ENCODE peak calls at places on chromosomes 13 and 19, in six cellular contexts. I is H1, H is GM12878, X is K562, R is GM12891, G is HepG2. J is an unnamed sample.

GRCh38 chr19:33413868-33414666 is 40.6 kb downstream of the CEBPG start:
- DNase-seq in G (no peak), X (no peak), I (no peak), H (no peak), R (no peak), J (no peak)

GRCh38 chr13:101545521-101545920 is 93.0 kb downstream of the ITGBL1 start:
- DNase-seq in G (no peak), R (no peak), H (no peak), I (no peak), X (no peak), J (no peak)

GRCh38 chr19:53422551-53422950 is 9.2 kb upstream of the ZNF761 start:
- DNase-seq in I (no peak), R (no peak), X (no peak), H (no peak), G (no peak), J (no peak)

GRCh38 chr13:80022146-80022545 is 318.8 kb downstream of the SPRY2 start:
- DNase-seq in R (no peak), X (no peak), G (no peak), H (no peak), I (no peak), J (no peak)

GRCh38 chr19:55085923-55086715 is 10.4 kb downstream of the EPS8L1 start:
- DNase-seq in H (no peak), R (no peak), G (no peak), I (peak; percentile 69), X (no peak), J (no peak)

GRCh38 chr19:10850631-10851030 is 2.4 kb downstream of the C19orf38 start:
- DNase-seq in R (no peak), I (no peak), H (no peak), X (no peak), G (no peak), J (no peak)

GRCh38 chr13:72204291-72204690 is 337.3 kb upstream of the DACH1 start:
- DNase-seq in G (no peak), I (no peak), R (no peak), X (no peak), H (no peak), J (no peak)

GRCh38 chr19:46639356-46640061 is 3.5 kb upstream of the GNG8 start:
- DNase-seq in R (no peak), G (no peak), X (peak; percentile 61), I (no peak), H (no peak), J (no peak)

GRCh38 chr19:49795615-49796014 is 17.5 kb downstream of the FUZ start:
- DNase-seq in I (no peak), X (no peak), R (no peak), G (no peak), H (no peak), J (no peak)

GRCh38 chr19:53057904-53058579 is 13.5 kb downstream of the ERVV-2 start:
- DNase-seq in X (no peak), H (no peak), R (no peak), I (peak; percentile 90), G (no peak), J (no peak)

GRCh38 chr13:110471833-110472162 is 89.7 kb downstream of the RAB20 start:
- DNase-seq in X (peak; percentile 62), G (no peak), H (peak; percentile 87), R (peak; percentile 80), I (no peak), J (peak; percentile 68)

GRCh38 chr19:18594096-18594823 is 5.7 kb downstream of the REX1BD start:
- DNase-seq in R (peak; percentile 97), G (no peak), I (peak; percentile 90), H (no peak), X (peak; percentile 91), J (peak; percentile 97)

GRCh38 chr13:44045179-44045562 is 165.5 kb downstream of the LACC1 start:
- DNase-seq in G (no peak), X (no peak), R (no peak), H (no peak), I (no peak), J (no peak)

GRCh38 chr13:113656831-113657671 is 947 bp downstream of the ATP4B start:
- DNase-seq in R (no peak), X (no peak), H (no peak), I (no peak), G (no peak), J (no peak)

GRCh38 chr13:113906566-113906965 is 42.7 kb upstream of the GAS6 start:
- DNase-seq in I (peak; percentile 39), X (no peak), H (no peak), G (no peak), R (no peak), J (no peak)

GRCh38 chr13:44197791-44198770 is 175.5 kb upstream of the SERP2 start:
- DNase-seq in G (no peak), R (peak; percentile 21), I (no peak), X (no peak), H (peak; percentile 34), J (peak; percentile 15)

GRCh38 chr19:7867092-7867844 is 6.9 kb downstream of the PRR36 start:
- DNase-seq in H (no peak), R (no peak), X (no peak), G (no peak), I (no peak), J (no peak)

GRCh38 chr13:97018029-97018819 is 23.9 kb upstream of the OXGR1 start:
- DNase-seq in G (peak; percentile 36), H (no peak), I (peak; percentile 58), X (peak; percentile 28), R (no peak), J (no peak)

GRCh38 chr13:99693351-99693750 is 192.1 kb downstream of the TM9SF2 start:
- DNase-seq in H (no peak), G (no peak), I (no peak), R (no peak), X (no peak), J (no peak)

GRCh38 chr19:42512743-42513304 is 15.5 kb downstream of the CEACAM1 start:
- DNase-seq in I (peak; percentile 48), R (no peak), H (peak; percentile 71), X (no peak), G (no peak), J (no peak)

DNA sequence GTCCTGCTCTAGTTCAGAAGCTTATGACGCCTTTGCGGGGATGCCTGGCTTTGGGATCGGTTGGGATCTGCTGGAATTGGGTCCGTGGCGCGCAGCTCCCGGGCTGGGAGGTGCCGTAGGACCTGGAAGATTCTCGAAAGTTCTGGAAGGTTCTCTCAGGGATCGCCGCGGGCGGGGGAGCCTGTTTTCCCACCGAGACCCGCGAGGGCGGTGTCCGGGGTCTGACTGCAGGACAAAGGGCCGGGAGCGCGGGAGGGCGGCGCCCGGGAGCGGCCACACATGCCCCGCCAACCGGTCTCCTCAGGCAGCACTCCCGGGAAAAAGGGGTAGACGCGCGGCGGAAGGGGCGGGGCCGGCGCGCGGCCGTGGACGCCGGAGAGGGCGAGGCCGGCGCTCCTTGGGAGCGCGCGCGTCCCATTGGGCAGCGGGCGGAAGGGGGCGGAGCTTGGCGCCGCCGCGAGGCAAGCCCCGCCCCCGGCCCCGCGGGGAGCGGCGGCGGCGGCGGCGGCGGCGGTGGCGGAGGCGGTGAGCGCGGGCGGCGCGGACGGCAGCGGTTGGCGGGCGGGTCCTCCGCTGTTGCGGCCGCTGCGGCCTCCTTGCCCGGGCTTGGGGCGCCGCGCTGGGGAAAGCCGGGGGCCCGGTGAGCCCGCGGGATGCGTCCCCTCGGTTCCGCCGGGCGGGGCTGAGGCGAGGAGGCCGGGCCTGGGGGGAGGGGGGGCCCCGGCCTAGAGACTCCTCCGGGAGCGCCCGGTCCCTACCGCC is 29.0 kb upstream of the NDUFS7 start:
- DNase-seq in R (peak; percentile 98), G (peak; percentile 82), H (no peak), X (peak; percentile 99), I (peak; percentile 90), J (peak; percentile 99)
- TF ChIP-seq POLR2A in R (no peak), G (peak; percentile 41), H (peak; percentile 73), X (peak; percentile 80), I (peak; percentile 46), J (peak; percentile 67)

GRCh38 chr19:32200312-32201038 is 144.9 kb upstream of the ZNF507 start:
- DNase-seq in G (no peak), H (no peak), X (no peak), R (no peak), I (peak; percentile 22), J (no peak)

GRCh38 chr19:32201211-32201610 is 144.2 kb upstream of the ZNF507 start:
- DNase-seq in H (no peak), R (no peak), G (no peak), I (peak; percentile 31), X (no peak), J (no peak)

GRCh38 chr19:32202244-32202643 is 143.2 kb upstream of the ZNF507 start:
- DNase-seq in R (no peak), X (no peak), H (no peak), I (peak; percentile 35), G (no peak), J (no peak)

GRCh38 chr19:32203161-32203560 is 142.2 kb upstream of the ZNF507 start:
- DNase-seq in R (no peak), H (no peak), X (no peak), I (peak; percentile 24), G (no peak), J (no peak)

GRCh38 chr19:32201661-32202060 is 143.7 kb upstream of the ZNF507 start:
- DNase-seq in H (no peak), G (no peak), X (no peak), R (no peak), I (peak; percentile 32), J (no peak)
- TF ChIP-seq TAF1 in H (no peak), G (no peak), X (no peak), R (no peak), I (no peak), J (no peak)

DNA sequence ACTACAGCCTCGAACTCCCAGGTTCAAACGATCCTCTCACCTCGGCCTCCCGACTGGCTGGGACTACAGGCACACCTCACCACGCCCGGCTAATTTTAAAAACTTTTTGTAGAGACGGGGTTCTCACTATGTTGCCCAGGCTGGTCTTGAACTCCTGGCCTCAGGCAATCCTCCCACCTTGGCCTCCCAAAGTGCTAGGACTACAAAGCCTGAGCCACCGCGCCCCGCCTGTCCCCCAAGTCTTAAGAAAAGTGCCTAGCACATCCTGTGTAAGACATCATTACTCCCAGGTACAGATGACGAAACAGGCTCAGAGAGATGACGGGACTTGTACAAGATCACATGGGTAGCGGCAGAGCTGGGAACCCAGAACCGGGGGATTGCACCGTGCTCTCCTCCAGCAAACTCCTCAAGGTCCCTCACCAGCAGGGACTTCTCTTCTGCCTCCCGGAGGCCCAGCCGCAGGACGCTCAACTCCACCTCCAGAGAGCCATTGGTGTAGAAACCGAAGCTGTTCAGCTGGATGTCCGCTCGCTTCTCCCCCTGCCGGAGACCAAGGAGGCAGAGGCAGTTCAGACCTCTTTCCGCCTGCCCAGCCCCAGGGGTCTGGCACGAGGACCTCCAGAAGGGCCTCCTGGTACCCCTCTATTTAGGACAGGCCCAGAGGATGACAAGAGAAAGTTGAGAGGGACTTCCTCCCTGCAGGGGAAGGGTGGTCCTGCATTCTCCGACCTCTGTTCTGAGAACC is 1.0 kb downstream of the GPR108 start:
- DNase-seq in X (no peak), H (peak; percentile 67), R (peak; percentile 73), I (peak; percentile 76), G (peak; percentile 81), J (peak; percentile 68)
- TF ChIP-seq POLR2A in X (peak; percentile 71), H (peak; percentile 75), R (peak; percentile 51), I (no peak), G (peak; percentile 21), J (peak; percentile 74)

DNA sequence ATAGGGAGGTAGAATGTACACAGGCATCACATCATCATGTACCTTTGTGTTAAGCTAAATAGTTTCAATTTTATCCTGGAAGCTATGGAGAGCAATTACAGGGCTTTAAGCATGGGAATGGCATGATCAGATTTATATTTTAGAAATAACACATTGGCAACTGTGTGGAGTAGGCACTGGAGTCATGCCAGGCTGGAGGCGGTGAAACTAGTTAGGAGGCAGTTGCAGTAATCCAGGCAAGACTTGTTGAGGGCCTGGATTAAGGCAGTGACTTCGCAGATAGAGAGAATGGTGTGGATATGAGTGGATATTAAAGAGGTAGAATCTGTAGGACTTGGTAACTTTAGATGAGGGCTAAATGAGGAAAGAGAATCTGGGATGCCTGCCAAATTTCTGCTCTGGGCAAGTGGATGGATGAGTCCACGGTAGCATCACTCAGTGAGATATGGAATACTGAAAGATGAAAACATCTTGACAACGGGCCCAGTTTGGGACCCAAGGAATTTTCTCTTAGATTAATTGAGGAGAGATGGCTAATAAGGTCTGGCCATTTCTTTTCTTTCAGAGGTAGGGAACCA is 506.2 kb downstream of the FGF9 start:
- DNase-seq in X (no peak), R (no peak), G (no peak), I (no peak), H (no peak), J (no peak)
- TF ChIP-seq TAF1 in X (no peak), R (no peak), G (no peak), I (no peak), H (no peak), J (no peak)